ENCODE peak calls at places on chromosomes 16 and 17, in six cellular contexts. One of them, this sample, is unnamed.

GRCh38 chr16:77376358-77376757 is 58.5 kb downstream of the ADAMTS18 start:
- DNase-seq in GM12878: no peak
- DNase-seq in HepG2: no peak
- DNase-seq in K562: no peak
- DNase-seq in endothelial cell of umbilical vein: no peak
- DNase-seq in A549: peak
- DNase-seq in this sample: peak

GRCh38 chr17:20010099-20010863 is 1.1 kb downstream of the SPECC1 start:
- DNase-seq in endothelial cell of umbilical vein: peak
- DNase-seq in GM12878: no peak
- DNase-seq in K562: peak
- DNase-seq in HepG2: peak
- DNase-seq in A549: peak
- DNase-seq in this sample: peak

GRCh38 chr16:81480856-81481821 is 36.5 kb downstream of the CMIP start:
- DNase-seq in K562: peak
- DNase-seq in HepG2: peak
- DNase-seq in A549: no peak
- DNase-seq in GM12878: peak
- DNase-seq in endothelial cell of umbilical vein: no peak
- DNase-seq in this sample: peak

GRCh38 chr17:1783834-1784611 is 22.2 kb downstream of the SERPINF1 start:
- DNase-seq in endothelial cell of umbilical vein: peak
- DNase-seq in K562: peak
- DNase-seq in A549: peak
- DNase-seq in HepG2: peak
- DNase-seq in GM12878: no peak
- DNase-seq in this sample: peak

GRCh38 chr17:48258317-48258716 is 150.8 kb downstream of the SNX11 start:
- DNase-seq in A549: no peak
- DNase-seq in GM12878: no peak
- DNase-seq in K562: peak
- DNase-seq in endothelial cell of umbilical vein: no peak
- DNase-seq in HepG2: no peak
- DNase-seq in this sample: no peak

GRCh38 chr16:74480150-74481029 is 59.1 kb upstream of the CLEC18B start:
- DNase-seq in K562: peak
- DNase-seq in GM12878: no peak
- DNase-seq in HepG2: no peak
- DNase-seq in A549: peak
- DNase-seq in endothelial cell of umbilical vein: no peak
- DNase-seq in this sample: no peak

GRCh38 chr16:84898447-84898846 is 78.7 kb downstream of the CRISPLD2 start:
- DNase-seq in GM12878: no peak
- DNase-seq in K562: no peak
- DNase-seq in A549: peak
- DNase-seq in endothelial cell of umbilical vein: peak
- DNase-seq in HepG2: no peak
- DNase-seq in this sample: peak

GRCh38 chr17:304461-304860 is 48.1 kb downstream of the RPH3AL start:
- DNase-seq in endothelial cell of umbilical vein: no peak
- DNase-seq in A549: no peak
- DNase-seq in K562: no peak
- DNase-seq in HepG2: no peak
- DNase-seq in GM12878: no peak
- DNase-seq in this sample: no peak

GRCh38 chr16:87487361-87487924 is 5.4 kb downstream of the ZCCHC14 start:
- DNase-seq in HepG2: peak
- DNase-seq in GM12878: no peak
- DNase-seq in endothelial cell of umbilical vein: no peak
- DNase-seq in A549: no peak
- DNase-seq in K562: peak
- DNase-seq in this sample: no peak

GRCh38 chr16:86015606-86016005 is 116.6 kb downstream of the IRF8 start:
- DNase-seq in GM12878: no peak
- DNase-seq in endothelial cell of umbilical vein: no peak
- DNase-seq in K562: no peak
- DNase-seq in HepG2: no peak
- DNase-seq in A549: no peak
- DNase-seq in this sample: no peak

GRCh38 chr17:5418858-5419355 is 555 bp downstream of the NUP88 start:
- DNase-seq in HepG2: peak
- DNase-seq in A549: peak
- DNase-seq in endothelial cell of umbilical vein: peak
- DNase-seq in GM12878: peak
- DNase-seq in K562: no peak
- DNase-seq in this sample: peak

GRCh38 chr16:84065536-84066132 is 23.0 kb upstream of the SLC38A8 start:
- DNase-seq in A549: peak
- DNase-seq in endothelial cell of umbilical vein: peak
- DNase-seq in GM12878: no peak
- DNase-seq in HepG2: peak
- DNase-seq in K562: peak
- DNase-seq in this sample: peak

GRCh38 chr16:14300631-14301149 is 229.6 kb downstream of the MRTFB start:
- DNase-seq in HepG2: peak
- DNase-seq in K562: peak
- DNase-seq in A549: peak
- DNase-seq in endothelial cell of umbilical vein: peak
- DNase-seq in GM12878: no peak
- DNase-seq in this sample: peak
- TF ChIP-seq CTCF in HepG2: peak
- TF ChIP-seq CTCF in K562: peak
- TF ChIP-seq CTCF in A549: peak
- TF ChIP-seq CTCF in endothelial cell of umbilical vein: peak
- TF ChIP-seq CTCF in GM12878: peak
- TF ChIP-seq CTCF in this sample: peak

DNA sequence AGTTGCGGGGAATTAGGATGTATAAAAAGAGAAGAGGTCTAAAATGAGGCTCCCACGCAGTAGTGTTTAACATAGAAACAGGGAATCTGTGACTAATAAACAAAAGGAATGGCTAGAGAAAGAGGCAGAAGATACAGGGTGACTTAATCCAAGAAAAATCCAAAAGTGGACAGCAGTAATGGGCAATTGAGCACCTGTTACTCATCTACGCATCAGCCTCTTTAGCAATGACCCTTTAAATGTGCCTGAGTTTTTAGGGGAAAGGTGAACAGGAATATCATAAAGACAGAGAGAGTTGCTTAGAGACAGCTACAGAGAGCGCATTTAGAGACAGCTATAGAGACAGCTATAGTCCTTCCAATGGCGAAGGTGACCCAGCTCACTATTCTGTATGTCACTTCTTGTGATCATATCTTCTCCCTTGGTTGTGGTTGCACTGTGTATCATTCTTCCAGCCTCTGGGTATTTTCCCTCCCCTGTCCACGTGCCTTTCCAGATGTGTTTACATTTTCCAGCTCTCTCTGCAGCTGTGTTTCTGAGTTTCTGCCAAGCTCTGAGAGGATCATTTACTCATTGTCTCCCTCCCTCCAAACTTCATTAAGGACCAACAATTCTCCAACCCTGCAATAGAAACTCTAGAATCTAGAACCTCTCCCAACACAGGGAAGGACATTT is 61.5 kb downstream of the MYOCD start:
- DNase-seq in HepG2: no peak
- DNase-seq in K562: no peak
- DNase-seq in GM12878: no peak
- DNase-seq in A549: peak
- DNase-seq in endothelial cell of umbilical vein: no peak
- DNase-seq in this sample: no peak
- TF ChIP-seq MYC in HepG2: no peak
- TF ChIP-seq MYC in K562: no peak
- TF ChIP-seq MYC in GM12878: no peak
- TF ChIP-seq MYC in A549: no peak
- TF ChIP-seq MYC in endothelial cell of umbilical vein: no peak
- TF ChIP-seq MYC in this sample: no peak

GRCh38 chr17:27475981-27476895 is 20.0 kb downstream of the KSR1 start:
- DNase-seq in endothelial cell of umbilical vein: no peak
- DNase-seq in K562: no peak
- DNase-seq in A549: no peak
- DNase-seq in HepG2: no peak
- DNase-seq in GM12878: no peak
- DNase-seq in this sample: no peak
- TF ChIP-seq CTCF in endothelial cell of umbilical vein: no peak
- TF ChIP-seq CTCF in K562: no peak
- TF ChIP-seq CTCF in A549: no peak
- TF ChIP-seq CTCF in HepG2: no peak
- TF ChIP-seq CTCF in GM12878: no peak
- TF ChIP-seq CTCF in this sample: no peak

GRCh38 chr17:61683466-61683865 is 92.4 kb upstream of the NACA2 start:
- DNase-seq in GM12878: no peak
- DNase-seq in HepG2: no peak
- DNase-seq in endothelial cell of umbilical vein: no peak
- DNase-seq in K562: no peak
- DNase-seq in A549: no peak
- DNase-seq in this sample: no peak

GRCh38 chr17:61687769-61688168 is 96.8 kb upstream of the NACA2 start:
- DNase-seq in HepG2: no peak
- DNase-seq in endothelial cell of umbilical vein: no peak
- DNase-seq in A549: no peak
- DNase-seq in K562: no peak
- DNase-seq in GM12878: no peak
- DNase-seq in this sample: no peak

GRCh38 chr17:61684818-61685217 is 93.8 kb upstream of the NACA2 start:
- DNase-seq in endothelial cell of umbilical vein: no peak
- DNase-seq in K562: no peak
- DNase-seq in GM12878: no peak
- DNase-seq in A549: no peak
- DNase-seq in HepG2: no peak
- DNase-seq in this sample: no peak

GRCh38 chr17:61684172-61684571 is 93.2 kb upstream of the NACA2 start:
- DNase-seq in GM12878: no peak
- DNase-seq in HepG2: no peak
- DNase-seq in endothelial cell of umbilical vein: no peak
- DNase-seq in K562: no peak
- DNase-seq in A549: no peak
- DNase-seq in this sample: no peak

GRCh38 chr17:61686114-61686513 is 95.1 kb upstream of the NACA2 start:
- DNase-seq in GM12878: no peak
- DNase-seq in A549: no peak
- DNase-seq in HepG2: no peak
- DNase-seq in endothelial cell of umbilical vein: no peak
- DNase-seq in K562: no peak
- DNase-seq in this sample: no peak
- TF ChIP-seq MYC in GM12878: no peak
- TF ChIP-seq MYC in A549: no peak
- TF ChIP-seq MYC in HepG2: no peak
- TF ChIP-seq MYC in endothelial cell of umbilical vein: no peak
- TF ChIP-seq MYC in K562: no peak
- TF ChIP-seq MYC in this sample: no peak

GRCh38 chr17:27797390-27798091 is 2.8 kb downstream of the NOS2 start:
- DNase-seq in HepG2: peak
- DNase-seq in A549: no peak
- DNase-seq in endothelial cell of umbilical vein: no peak
- DNase-seq in K562: no peak
- DNase-seq in GM12878: no peak
- DNase-seq in this sample: no peak
- TF ChIP-seq CTCF in HepG2: peak
- TF ChIP-seq CTCF in A549: no peak
- TF ChIP-seq CTCF in endothelial cell of umbilical vein: no peak
- TF ChIP-seq CTCF in K562: peak
- TF ChIP-seq CTCF in GM12878: no peak
- TF ChIP-seq CTCF in this sample: peak

GRCh38 chr16:68784226-68784625 is 47.1 kb downstream of the CDH1 start:
- DNase-seq in A549: no peak
- DNase-seq in HepG2: no peak
- DNase-seq in endothelial cell of umbilical vein: no peak
- DNase-seq in GM12878: no peak
- DNase-seq in K562: no peak
- DNase-seq in this sample: no peak

GRCh38 chr16:68784721-68785120 is 47.6 kb downstream of the CDH1 start:
- DNase-seq in endothelial cell of umbilical vein: no peak
- DNase-seq in GM12878: no peak
- DNase-seq in K562: no peak
- DNase-seq in HepG2: no peak
- DNase-seq in A549: no peak
- DNase-seq in this sample: no peak

GRCh38 chr16:68785715-68786114 is 48.6 kb downstream of the CDH1 start:
- DNase-seq in HepG2: no peak
- DNase-seq in K562: no peak
- DNase-seq in A549: no peak
- DNase-seq in GM12878: no peak
- DNase-seq in endothelial cell of umbilical vein: no peak
- DNase-seq in this sample: no peak

GRCh38 chr16:68790130-68790761 is 53.1 kb upstream of the TANGO6 start:
- DNase-seq in HepG2: peak
- DNase-seq in K562: no peak
- DNase-seq in A549: peak
- DNase-seq in GM12878: no peak
- DNase-seq in endothelial cell of umbilical vein: no peak
- DNase-seq in this sample: peak

GRCh38 chr16:68786685-68787418 is 49.8 kb downstream of the CDH1 start:
- DNase-seq in HepG2: peak
- DNase-seq in endothelial cell of umbilical vein: no peak
- DNase-seq in GM12878: no peak
- DNase-seq in A549: peak
- DNase-seq in K562: no peak
- DNase-seq in this sample: no peak
- TF ChIP-seq MYC in HepG2: peak
- TF ChIP-seq MYC in endothelial cell of umbilical vein: no peak
- TF ChIP-seq MYC in GM12878: no peak
- TF ChIP-seq MYC in A549: no peak
- TF ChIP-seq MYC in K562: no peak
- TF ChIP-seq MYC in this sample: no peak

GRCh38 chr17:22694362-22695227 is 1002.3 kb downstream of the KCNJ18 start:
- DNase-seq in GM12878: no peak
- DNase-seq in endothelial cell of umbilical vein: no peak
- DNase-seq in A549: peak
- DNase-seq in HepG2: no peak
- DNase-seq in K562: peak
- DNase-seq in this sample: peak
- TF ChIP-seq CTCF in GM12878: no peak
- TF ChIP-seq CTCF in endothelial cell of umbilical vein: no peak
- TF ChIP-seq CTCF in A549: peak
- TF ChIP-seq CTCF in HepG2: peak
- TF ChIP-seq CTCF in K562: peak
- TF ChIP-seq CTCF in this sample: peak

GRCh38 chr16:11082860-11083388 is 138.6 kb downstream of the CLEC16A start:
- DNase-seq in K562: no peak
- DNase-seq in GM12878: no peak
- DNase-seq in A549: no peak
- DNase-seq in endothelial cell of umbilical vein: no peak
- DNase-seq in HepG2: no peak
- DNase-seq in this sample: peak

GRCh38 chr16:11087691-11088431 is 143.5 kb downstream of the CLEC16A start:
- DNase-seq in A549: no peak
- DNase-seq in GM12878: no peak
- DNase-seq in endothelial cell of umbilical vein: no peak
- DNase-seq in HepG2: no peak
- DNase-seq in K562: no peak
- DNase-seq in this sample: peak

GRCh38 chr16:11082108-11082859 is 137.9 kb downstream of the CLEC16A start:
- DNase-seq in A549: no peak
- DNase-seq in GM12878: no peak
- DNase-seq in endothelial cell of umbilical vein: no peak
- DNase-seq in K562: no peak
- DNase-seq in HepG2: no peak
- DNase-seq in this sample: peak

GRCh38 chr16:11085025-11085485 is 140.7 kb downstream of the CLEC16A start:
- DNase-seq in endothelial cell of umbilical vein: no peak
- DNase-seq in K562: no peak
- DNase-seq in A549: no peak
- DNase-seq in GM12878: no peak
- DNase-seq in HepG2: no peak
- DNase-seq in this sample: no peak

GRCh38 chr16:11084484-11085024 is 140.2 kb downstream of the CLEC16A start:
- DNase-seq in GM12878: no peak
- DNase-seq in endothelial cell of umbilical vein: no peak
- DNase-seq in A549: no peak
- DNase-seq in K562: peak
- DNase-seq in HepG2: peak
- DNase-seq in this sample: no peak
- TF ChIP-seq MYC in GM12878: no peak
- TF ChIP-seq MYC in endothelial cell of umbilical vein: no peak
- TF ChIP-seq MYC in A549: no peak
- TF ChIP-seq MYC in K562: no peak
- TF ChIP-seq MYC in HepG2: no peak
- TF ChIP-seq MYC in this sample: no peak